ENCODE peak calls at places on chromosomes 2 and 18, in six cellular contexts. O, D, S, K, C and J are unnamed samples.

GRCh38 chr18:5414546-5414945 is 119.0 kb upstream of the ZBTB14 start:
- DNase-seq in O (no peak), D (no peak), S (no peak), K (no peak), C (no peak), J (no peak)

GRCh38 chr2:20065885-20066602 is 14.6 kb upstream of the LAPTM4A start:
- DNase-seq in O (peak), D (peak), S (peak), K (no peak), C (no peak), J (no peak)

GRCh38 chr2:211948932-211949331 is 589.7 kb downstream of the ERBB4 start:
- DNase-seq in O (no peak), D (no peak), S (no peak), K (no peak), C (no peak), J (no peak)

GRCh38 chr2:14535156-14535555 is 97.4 kb upstream of the LRATD1 start:
- DNase-seq in O (no peak), D (no peak), S (peak), K (no peak), C (no peak), J (no peak)

GRCh38 chr18:51211552-51211951 is 14.1 kb upstream of the MEX3C start:
- DNase-seq in O (peak), D (no peak), S (peak), K (peak), C (peak), J (peak)

GRCh38 chr2:179486969-179487752 is 222.5 kb upstream of the SESTD1 start:
- DNase-seq in O (no peak), D (no peak), S (no peak), K (no peak), C (no peak), J (no peak)

GRCh38 chr2:41344529-41344928 is 703.3 kb upstream of the PKDCC start:
- DNase-seq in O (no peak), D (no peak), S (no peak), K (no peak), C (no peak), J (no peak)

GRCh38 chr2:202147775-202148174 is 74.7 kb downstream of the KIAA2012 start:
- DNase-seq in O (no peak), D (no peak), S (no peak), K (no peak), C (no peak), J (no peak)

GRCh38 chr18:11149441-11150270 is at the start of gene PIEZO2:
- DNase-seq in O (no peak), D (peak), S (no peak), K (peak), C (peak), J (peak)

GRCh38 chr2:12579018-12579417 is 137.7 kb upstream of the TRIB2 start:
- DNase-seq in O (no peak), D (no peak), S (no peak), K (no peak), C (no peak), J (no peak)

GRCh38 chr2:170886391-170886790 is 42.7 kb upstream of the GORASP2 start:
- DNase-seq in O (peak), D (no peak), S (peak), K (no peak), C (no peak), J (no peak)

GRCh38 chr2:183995632-183996031 is 602.7 kb upstream of the ZNF804A start:
- DNase-seq in O (no peak), D (peak), S (no peak), K (no peak), C (no peak), J (no peak)

GRCh38 chr2:96856776-96857673 is 791 bp downstream of the ANKRD39 start:
- DNase-seq in O (peak), D (no peak), S (no peak), K (no peak), C (no peak), J (no peak)

GRCh38 chr18:27921904-27922541 is 254.9 kb downstream of the CDH2 start:
- DNase-seq in O (peak), D (no peak), S (peak), K (no peak), C (no peak), J (no peak)

GRCh38 chr2:237391140-237391539 is 22.8 kb downstream of the COL6A3 start:
- DNase-seq in O (no peak), D (no peak), S (no peak), K (no peak), C (no peak), J (no peak)

GRCh38 chr2:185502351-185502750 is 236.3 kb upstream of the FSIP2 start:
- DNase-seq in O (no peak), D (no peak), S (no peak), K (no peak), C (no peak), J (no peak)

GRCh38 chr2:134218928-134219707 is 34.8 kb upstream of the MGAT5 start:
- DNase-seq in O (no peak), D (no peak), S (no peak), K (no peak), C (no peak), J (no peak)

GRCh38 chr2:37877457-37878315 is 47.4 kb upstream of the RMDN2 start:
- DNase-seq in O (peak), D (peak), S (peak), K (peak), C (peak), J (peak)

GRCh38 chr2:100011272-100011711 is 131.1 kb downstream of the AFF3 start:
- DNase-seq in O (peak), D (no peak), S (no peak), K (no peak), C (no peak), J (no peak)

GRCh38 chr2:26892133-26892532 is 44.2 kb downstream of the DPYSL5 start:
- DNase-seq in O (no peak), D (no peak), S (no peak), K (no peak), C (no peak), J (no peak)

GRCh38 chr2:147197754-147198153 is 647.1 kb upstream of the ACVR2A start:
- DNase-seq in O (no peak), D (no peak), S (no peak), K (no peak), C (no peak), J (no peak)

GRCh38 chr2:170332676-170333402 is 154.9 kb downstream of the MYO3B start:
- DNase-seq in O (no peak), D (no peak), S (no peak), K (no peak), C (no peak), J (no peak)

GRCh38 chr2:105885456-105885855 is 140.7 kb downstream of the NCK2 start:
- DNase-seq in O (no peak), D (no peak), S (no peak), K (no peak), C (no peak), J (no peak)

GRCh38 chr2:241554610-241555322 is 3.8 kb upstream of the BOK start:
- DNase-seq in O (no peak), D (no peak), S (no peak), K (no peak), C (no peak), J (no peak)

GRCh38 chr18:6409933-6410332 is 4.8 kb downstream of the L3MBTL4 start:
- DNase-seq in O (no peak), D (no peak), S (no peak), K (no peak), C (no peak), J (no peak)

GRCh38 chr18:59659486-59660187 is 37.6 kb downstream of the CCBE1 start:
- DNase-seq in O (peak), D (no peak), S (no peak), K (no peak), C (no peak), J (no peak)

GRCh38 chr2:207156451-207157161 is 9.1 kb downstream of the KLF7 start:
- DNase-seq in O (no peak), D (no peak), S (no peak), K (no peak), C (no peak), J (no peak)

GRCh38 chr2:82998770-82999169 is 1460.3 kb downstream of the SUCLG1 start:
- DNase-seq in O (no peak), D (no peak), S (no peak), K (no peak), C (no peak), J (no peak)

GRCh38 chr2:195575879-195576391 is 81.1 kb upstream of the SLC39A10 start:
- DNase-seq in O (peak), D (no peak), S (peak), K (peak), C (peak), J (peak)

GRCh38 chr2:9975805-9976447 is 24.4 kb downstream of the GRHL1 start:
- DNase-seq in O (peak), D (no peak), S (peak), K (no peak), C (no peak), J (no peak)

GRCh38 chr2:62364786-62365185 is 141.2 kb downstream of the TMEM17 start:
- DNase-seq in O (no peak), D (no peak), S (no peak), K (no peak), C (no peak), J (no peak)

GRCh38 chr2:11862049-11862448 is 115.6 kb downstream of the LPIN1 start:
- DNase-seq in O (no peak), D (no peak), S (no peak), K (peak), C (no peak), J (peak)

GRCh38 chr18:46623541-46623940 is 33.5 kb downstream of the LOXHD1 start:
- DNase-seq in O (no peak), D (peak), S (no peak), K (no peak), C (no peak), J (no peak)

GRCh38 chr18:76234559-76234958 is 260.5 kb downstream of the ZNF516 start:
- DNase-seq in O (no peak), D (no peak), S (no peak), K (no peak), C (no peak), J (no peak)

GRCh38 chr2:236176417-236176816 is 8.2 kb upstream of the GBX2 start:
- DNase-seq in O (no peak), D (no peak), S (no peak), K (peak), C (no peak), J (peak)

GRCh38 chr2:119491776-119492525 is 32.3 kb downstream of the SCTR start:
- DNase-seq in O (peak), D (no peak), S (peak), K (no peak), C (no peak), J (no peak)

GRCh38 chr2:104904889-104905288 is 51.0 kb downstream of the POU3F3 start:
- DNase-seq in O (no peak), D (no peak), S (no peak), K (no peak), C (no peak), J (no peak)

GRCh38 chr2:176085861-176086771 is 2.4 kb upstream of the EVX2 start:
- DNase-seq in O (no peak), D (peak), S (peak), K (no peak), C (no peak), J (no peak)
- TF ChIP-seq CTCF in O (peak), D (peak), S (peak), K (peak), C (peak), J (peak)

GRCh38 chr2:46601328-46601963 is 122.1 kb downstream of the TMEM247 start:
- DNase-seq in O (no peak), D (no peak), S (no peak), K (peak), C (no peak), J (no peak)
- TF ChIP-seq CTCF in O (peak), D (peak), S (peak), K (peak), C (peak), J (no peak)

GRCh38 chr2:80852808-80853139 is 548.2 kb upstream of the LRRTM1 start:
- DNase-seq in O (no peak), D (no peak), S (no peak), K (no peak), C (no peak), J (no peak)
- TF ChIP-seq CTCF in O (no peak), D (peak), S (no peak), K (no peak), C (no peak), J (no peak)

DNA sequence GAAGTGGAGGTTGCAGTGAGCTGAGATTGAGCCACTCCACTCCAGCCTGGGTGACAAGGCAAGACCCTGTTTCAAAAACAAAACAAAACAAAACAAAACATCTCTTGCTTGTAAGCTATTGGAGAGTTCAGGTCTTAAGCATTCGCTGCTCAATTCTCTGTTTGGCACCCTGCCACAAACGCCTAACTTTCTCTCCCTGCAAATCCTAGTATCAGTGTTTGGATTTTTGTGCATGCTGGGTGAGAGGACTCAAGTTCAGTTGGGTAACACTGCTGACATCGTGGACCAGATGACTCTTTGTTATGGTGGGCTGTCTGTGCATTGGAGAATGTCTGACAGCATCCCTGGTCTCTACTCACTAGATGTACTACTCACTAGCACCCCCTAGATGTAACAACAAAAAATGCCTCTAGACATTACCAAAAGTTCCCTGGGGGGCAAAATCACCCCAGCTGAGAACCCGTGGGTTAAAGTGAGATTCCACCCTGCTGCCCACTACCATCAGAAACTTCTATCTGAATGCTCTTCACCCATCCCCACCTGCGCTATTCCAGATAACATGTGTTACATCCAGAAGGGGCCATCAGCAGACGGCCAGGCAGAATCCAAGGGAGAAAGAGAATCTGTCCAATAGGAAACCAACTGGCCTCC is 50.9 kb downstream of the CACNB4 start:
- DNase-seq in O (no peak), D (no peak), S (no peak), K (no peak), C (no peak), J (no peak)
- TF ChIP-seq CTCF in O (peak), D (peak), S (peak), K (peak), C (peak), J (peak)

DNA sequence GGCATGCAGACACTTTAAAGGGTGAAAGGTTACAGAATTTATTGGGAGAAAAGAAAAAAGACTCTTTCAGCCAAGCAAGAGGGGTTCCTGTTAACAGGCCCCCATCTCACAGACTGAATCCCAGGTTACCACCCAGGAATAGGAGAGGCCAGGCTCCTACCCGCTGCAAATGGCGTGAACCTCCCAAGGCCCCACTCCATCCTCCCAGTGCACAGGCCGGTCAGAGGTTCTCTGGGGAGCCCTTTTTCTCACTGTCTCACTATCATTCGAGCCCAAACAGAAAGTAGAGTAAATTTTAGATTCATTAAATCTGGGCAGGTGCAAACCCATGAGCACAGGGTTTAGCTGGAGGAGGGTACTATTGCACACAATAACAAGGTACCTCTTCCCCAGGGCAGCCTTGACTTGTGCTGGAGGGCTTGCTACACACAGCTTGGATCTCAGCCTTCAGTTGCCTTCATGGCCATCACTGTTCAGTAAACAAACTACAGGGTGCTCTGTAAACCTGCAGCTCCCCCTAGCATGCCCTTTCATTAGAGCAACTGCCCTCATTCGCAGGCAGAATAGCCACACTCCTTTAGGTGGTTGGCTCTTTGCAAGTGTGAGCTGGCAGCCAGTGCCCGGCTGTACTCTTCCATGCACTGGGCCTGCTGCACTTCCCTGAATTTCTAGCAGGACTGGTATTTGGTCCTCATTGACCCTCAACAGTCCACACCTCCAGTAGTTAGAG is 7.3 kb upstream of the PLEK start:
- DNase-seq in O (peak), D (peak), S (peak), K (peak), C (peak), J (peak)
- TF ChIP-seq CTCF in O (peak), D (peak), S (no peak), K (peak), C (peak), J (peak)

GRCh38 chr2:101776172-101777043 is 78.9 kb downstream of the MAP4K4 start:
- DNase-seq in O (no peak), D (no peak), S (no peak), K (no peak), C (no peak), J (no peak)
- TF ChIP-seq CTCF in O (no peak), D (peak), S (no peak), K (no peak), C (no peak), J (no peak)

DNA sequence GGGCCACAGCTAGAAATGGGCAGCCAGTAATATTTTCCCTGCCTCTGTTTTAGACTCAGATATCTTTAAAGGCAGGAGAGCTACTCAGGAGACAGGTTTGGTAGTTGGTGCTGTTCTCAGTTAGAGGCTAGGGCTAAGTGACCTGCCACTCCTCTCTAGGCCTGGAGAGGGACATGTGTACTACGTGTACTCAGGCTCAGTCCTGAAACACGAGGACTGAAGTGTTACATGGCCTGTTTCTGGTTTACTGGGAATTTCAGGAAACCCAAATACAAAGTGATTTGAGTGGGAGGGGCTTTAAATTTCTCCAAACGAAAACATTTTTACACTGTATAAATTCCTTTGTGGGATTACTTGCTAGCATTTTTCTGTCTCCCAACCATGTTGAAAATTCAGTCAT is 343.4 kb downstream of the CYP26B1 start:
- DNase-seq in O (peak), D (no peak), S (no peak), K (no peak), C (no peak), J (no peak)
- TF ChIP-seq CTCF in O (peak), D (no peak), S (no peak), K (no peak), C (no peak), J (no peak)

GRCh38 chr18:8908792-8909510 is 193.5 kb upstream of the NDUFV2 start:
- DNase-seq in O (no peak), D (no peak), S (no peak), K (no peak), C (no peak), J (no peak)

GRCh38 chr18:8910186-8910585 is 192.3 kb upstream of the NDUFV2 start:
- DNase-seq in O (no peak), D (no peak), S (no peak), K (no peak), C (no peak), J (no peak)

GRCh38 chr18:8910843-8911242 is 191.7 kb upstream of the NDUFV2 start:
- DNase-seq in O (no peak), D (no peak), S (no peak), K (no peak), C (no peak), J (no peak)

GRCh38 chr18:8911408-8912340 is 190.8 kb upstream of the NDUFV2 start:
- DNase-seq in O (no peak), D (no peak), S (no peak), K (no peak), C (no peak), J (no peak)

GRCh38 chr18:8912348-8913057 is 190.0 kb upstream of the NDUFV2 start:
- DNase-seq in O (no peak), D (no peak), S (no peak), K (peak), C (peak), J (peak)
- TF ChIP-seq CTCF in O (no peak), D (no peak), S (no peak), K (no peak), C (no peak), J (no peak)

GRCh38 chr18:58140366-58141325 is 96.6 kb downstream of the NEDD4L start:
- DNase-seq in O (no peak), D (no peak), S (no peak), K (no peak), C (no peak), J (no peak)
- TF ChIP-seq CTCF in O (peak), D (peak), S (no peak), K (no peak), C (no peak), J (no peak)

GRCh38 chr2:31925517-31925916 is 85.3 kb downstream of the MEMO1 start:
- DNase-seq in O (no peak), D (no peak), S (no peak), K (no peak), C (no peak), J (no peak)

GRCh38 chr2:31922542-31923408 is 88.0 kb downstream of the MEMO1 start:
- DNase-seq in O (no peak), D (no peak), S (no peak), K (no peak), C (no peak), J (no peak)

GRCh38 chr2:31919499-31919898 is 91.3 kb downstream of the MEMO1 start:
- DNase-seq in O (no peak), D (no peak), S (no peak), K (no peak), C (no peak), J (no peak)

GRCh38 chr2:31920968-31921367 is 89.8 kb downstream of the MEMO1 start:
- DNase-seq in O (no peak), D (no peak), S (no peak), K (no peak), C (no peak), J (no peak)

DNA sequence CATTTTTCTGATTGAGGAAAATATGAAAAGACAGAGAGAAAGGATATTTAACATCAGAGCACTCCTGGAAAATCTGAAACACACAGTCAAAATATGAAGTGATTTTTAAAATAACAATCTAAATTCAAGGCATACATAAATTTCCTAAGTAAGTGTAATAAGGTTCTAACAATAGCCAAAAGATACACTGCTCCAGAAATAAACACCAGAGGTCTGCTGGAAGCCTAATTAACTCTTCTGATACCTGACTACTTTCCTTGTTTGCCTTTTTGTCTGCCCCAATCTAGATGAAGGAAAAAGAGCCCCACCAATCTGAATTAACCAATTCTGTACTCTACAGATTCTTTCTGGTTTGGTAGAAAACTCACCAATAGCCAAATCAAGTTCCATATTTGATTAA is 87.1 kb downstream of the MEMO1 start:
- DNase-seq in O (no peak), D (no peak), S (no peak), K (no peak), C (no peak), J (no peak)
- TF ChIP-seq CTCF in O (no peak), D (no peak), S (no peak), K (no peak), C (no peak), J (no peak)